ENCODE peak calls at places on chromosomes 2 and 18, in eight cellular contexts. L is neural progenitor cell, Y is heart left ventricle, Q is A549, R is esophagus squamous epithelium, H is esophagus muscularis mucosa, F is sigmoid colon, M is IMR-90. I is an unnamed sample.

GRCh38 chr18:70113511-70113910 is 92.0 kb downstream of the RTTN start:
- DNase-seq in Q (no peak), R (no peak), M (no peak), H (no peak), Y (no peak), L (no peak), F (no peak), I (no peak)

GRCh38 chr2:81225756-81226155 is 921.2 kb upstream of the LRRTM1 start:
- DNase-seq in M (no peak), L (no peak), Q (no peak), H (no peak), F (no peak), Y (no peak), R (no peak), I (no peak)

GRCh38 chr18:54440292-54440691 is 82.6 kb downstream of the C18orf54 start:
- DNase-seq in L (no peak), H (no peak), R (no peak), M (no peak), F (no peak), Y (no peak), Q (no peak), I (no peak)

GRCh38 chr2:45892757-45893156 is 241.3 kb downstream of the PRKCE start:
- DNase-seq in F (no peak), H (no peak), L (no peak), Q (no peak), M (peak; percentile 50), R (no peak), Y (no peak), I (no peak)

GRCh38 chr2:195533771-195534642 is 123.0 kb upstream of the SLC39A10 start:
- DNase-seq in M (peak; percentile 94), Q (peak; percentile 82), H (no peak), L (no peak), Y (peak; percentile 79), R (no peak), F (no peak), I (no peak)

GRCh38 chr18:31798399-31798798 is 37.7 kb upstream of the SLC25A52 start:
- DNase-seq in F (no peak), M (no peak), Y (no peak), H (no peak), R (no peak), Q (no peak), L (no peak), I (no peak)

GRCh38 chr2:203097735-203098134 is 83.1 kb downstream of the NBEAL1 start:
- DNase-seq in Q (peak; percentile 42), F (no peak), Y (no peak), L (no peak), M (peak; percentile 6), R (no peak), H (no peak), I (no peak)

GRCh38 chr2:11466307-11467125 is 555 bp upstream of the E2F6 start:
- DNase-seq in M (no peak), H (no peak), Y (no peak), Q (no peak), L (no peak), R (no peak), F (no peak), I (no peak)

GRCh38 chr2:19569300-19569791 is 210.9 kb upstream of the OSR1 start:
- DNase-seq in M (peak; percentile 16), H (no peak), Q (peak; percentile 61), Y (no peak), F (no peak), L (peak; percentile 43), R (no peak), I (no peak)

GRCh38 chr2:33380001-33380609 is 96.3 kb upstream of the RASGRP3 start:
- DNase-seq in L (peak; percentile 10), H (no peak), M (no peak), R (no peak), Q (peak; percentile 36), F (no peak), Y (no peak), I (no peak)

GRCh38 chr2:190655113-190655512 is 6.2 kb downstream of the NAB1 start:
- DNase-seq in H (no peak), Q (no peak), F (no peak), R (no peak), M (no peak), Y (no peak), L (no peak), I (no peak)

GRCh38 chr2:241575624-241576292 is 17.2 kb downstream of the BOK start:
- DNase-seq in H (no peak), L (no peak), Q (no peak), Y (no peak), M (no peak), R (no peak), F (peak; percentile 12), I (no peak)

GRCh38 chr2:206502729-206503128 is 59.4 kb downstream of the ADAM23 start:
- DNase-seq in M (no peak), Y (no peak), Q (no peak), H (no peak), R (no peak), F (no peak), L (no peak), I (no peak)

GRCh38 chr2:38147333-38148121 is 71.6 kb upstream of the CYP1B1 start:
- DNase-seq in H (no peak), Q (no peak), M (peak; percentile 47), R (no peak), Y (no peak), L (no peak), F (no peak), I (no peak)

GRCh38 chr2:181223239-181223638 is 233.9 kb upstream of the ITGA4 start:
- DNase-seq in L (no peak), H (no peak), Q (no peak), M (no peak), R (no peak), Y (no peak), F (no peak), I (no peak)
- H3K9me3 ChIP-seq in L (no peaks in the 10 kb centered on the region), H (no peaks in the 10 kb centered on the region), Q (no peaks in the 10 kb centered on the region), M (no peaks in the 10 kb centered on the region), R (no peaks in the 10 kb centered on the region), Y (no peaks in the 10 kb centered on the region), F (no peaks in the 10 kb centered on the region), I (peaks cover 3% of the 10 kb centered on the region)

GRCh38 chr2:16279201-16279570 is 338.8 kb downstream of the MYCN start:
- DNase-seq in Y (no peak), H (peak; percentile 85), Q (no peak), L (no peak), F (no peak), R (no peak), M (no peak), I (no peak)
- H3K9me3 ChIP-seq in Y (no peaks in the 10 kb centered on the region), H (no peaks in the 10 kb centered on the region), Q (no peaks in the 10 kb centered on the region), L (no peaks in the 10 kb centered on the region), F (no peaks in the 10 kb centered on the region), R (no peaks in the 10 kb centered on the region), M (peaks cover 36% of the 10 kb centered on the region), I (no peaks in the 10 kb centered on the region)

GRCh38 chr2:179746982-179747381 is 114.4 kb downstream of the ZNF385B start:
- DNase-seq in F (no peak), R (no peak), Y (no peak), L (no peak), Q (no peak), H (no peak), M (peak; percentile 7), I (no peak)
- H3K9me3 ChIP-seq in F (no peaks in the 10 kb centered on the region), R (no peaks in the 10 kb centered on the region), Y (no peaks in the 10 kb centered on the region), L (no peaks in the 10 kb centered on the region), Q (no peaks in the 10 kb centered on the region), H (no peaks in the 10 kb centered on the region), M (no peaks in the 10 kb centered on the region), I (no peaks in the 10 kb centered on the region)

GRCh38 chr2:2940061-2940460 is 437.6 kb downstream of the EIPR1 start:
- DNase-seq in Y (no peak), F (no peak), L (no peak), Q (no peak), R (no peak), H (no peak), M (no peak), I (no peak)
- H3K9me3 ChIP-seq in Y (peaks cover 6% of the 10 kb centered on the region), F (no peaks in the 10 kb centered on the region), L (no peaks in the 10 kb centered on the region), Q (no peaks in the 10 kb centered on the region), R (no peaks in the 10 kb centered on the region), H (peaks cover 4% of the 10 kb centered on the region), M (peaks cover 48% of the 10 kb centered on the region), I (no peaks in the 10 kb centered on the region)

DNA sequence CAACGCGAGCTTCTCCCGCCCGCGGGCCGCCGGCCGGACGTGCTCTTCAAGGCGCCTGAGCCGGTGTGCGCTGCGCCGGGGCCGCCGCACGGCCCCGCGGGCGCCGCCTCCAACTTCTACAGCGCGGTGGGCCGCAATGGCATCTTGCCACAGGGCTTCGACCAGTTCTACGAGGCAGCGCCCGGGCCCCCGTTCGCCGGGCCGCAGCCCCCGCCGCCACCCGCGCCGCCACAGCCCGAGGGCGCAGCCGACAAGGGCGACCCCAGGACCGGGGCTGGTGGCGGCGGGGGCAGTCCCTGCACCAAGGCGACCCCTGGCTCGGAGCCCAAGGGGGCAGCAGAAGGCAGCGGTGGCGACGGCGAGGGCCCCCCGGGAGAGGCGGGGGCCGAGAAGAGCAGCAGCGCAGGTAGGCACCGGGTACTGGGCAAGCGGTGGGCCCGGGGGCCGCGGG is 676 bp downstream of the HOXD11 start:
- DNase-seq in Q (no peak), M (no peak), H (no peak), F (peak; percentile 64), L (peak; percentile 66), R (no peak), Y (no peak), I (no peak)
- H3K9me3 ChIP-seq in Q (no peaks in the 10 kb centered on the region), M (peaks cover 5% of the 10 kb centered on the region), H (no peaks in the 10 kb centered on the region), F (no peaks in the 10 kb centered on the region), L (no peaks in the 10 kb centered on the region), R (no peaks in the 10 kb centered on the region), Y (no peaks in the 10 kb centered on the region), I (peaks cover 8% of the 10 kb centered on the region)

GRCh38 chr2:127626917-127627739 is 18.8 kb upstream of the GPR17 start:
- DNase-seq in Y (peak; percentile 22), F (no peak), H (no peak), Q (no peak), R (no peak), M (no peak), L (no peak), I (no peak)
- H3K9me3 ChIP-seq in Y (no peaks in the 10 kb centered on the region), F (no peaks in the 10 kb centered on the region), H (no peaks in the 10 kb centered on the region), Q (no peaks in the 10 kb centered on the region), R (no peaks in the 10 kb centered on the region), M (no peaks in the 10 kb centered on the region), L (no peaks in the 10 kb centered on the region), I (no peaks in the 10 kb centered on the region)